ENCODE peak calls at places on chromosome 15, in eight cellular contexts. T is NCI-H1048, S is AG09319, M is adipocyte, U is HTR-8/SVneo, P is HEK293T, Z is progenitor cell of endocrine pancreas, N is SHP77. Y is an unnamed sample.

GRCh38 chr15:89740137-89740536 is 10.9 kb downstream of the MESP1 start:
- DNase-seq in Z (peak), M (peak), S (peak), T (peak), N (peak), P (peak), U (peak), Y (peak)

GRCh38 chr15:39592500-39592899 is 11.6 kb downstream of the THBS1 start:
- DNase-seq in P (no peak), S (peak), M (peak), T (no peak), U (no peak), N (no peak), Z (no peak), Y (no peak)

GRCh38 chr15:101121511-101122090 is 130.2 kb downstream of the CHSY1 start:
- DNase-seq in M (peak), T (no peak), N (peak), Z (peak), S (peak), P (peak), U (no peak), Y (peak)

GRCh38 chr15:89416339-89417183 is 79.8 kb downstream of the RHCG start:
- DNase-seq in P (peak), Z (peak), S (no peak), U (peak), T (peak), M (peak), N (peak), Y (peak)

GRCh38 chr15:41501191-41501917 is 7.7 kb downstream of the ITPKA start:
- DNase-seq in P (no peak), Z (no peak), N (no peak), T (no peak), U (no peak), M (peak), S (no peak), Y (peak)

GRCh38 chr15:45473068-45473467 is 49.5 kb downstream of the SLC30A4 start:
- DNase-seq in U (no peak), P (no peak), S (no peak), T (no peak), Z (no peak), M (no peak), N (no peak), Y (no peak)

GRCh38 chr15:62254137-62254934 is 89.3 kb upstream of the C2CD4B start:
- DNase-seq in N (peak), U (peak), S (no peak), M (peak), Z (peak), P (peak), T (peak), Y (peak)

GRCh38 chr15:68187559-68187958 is 17.6 kb downstream of the CALML4 start:
- DNase-seq in U (no peak), P (no peak), T (no peak), Z (no peak), N (no peak), M (peak), S (peak), Y (no peak)

GRCh38 chr15:28974142-28974541 is 88.4 kb downstream of the APBA2 start:
- DNase-seq in M (no peak), P (no peak), Z (no peak), U (no peak), N (no peak), S (no peak), T (no peak), Y (no peak)

Y was measured in B cell.